ENCODE peak calls at places on chromosome 1, in four cellular contexts. R, W, Q and X are unnamed samples.

GRCh38 chr1:41465741-41466140 is 18.7 kb downstream of the EDN2 start:
- DNase-seq in Q (no peak), R (no peak), W (no peak), X (no peak)

GRCh38 chr1:8727809-8728213 is 89.6 kb downstream of the RERE start:
- DNase-seq in W (no peak), R (peak), Q (no peak), X (no peak)

GRCh38 chr1:19735419-19736127 is 64.1 kb downstream of the TMCO4 start:
- DNase-seq in R (peak), Q (peak), W (peak), X (no peak)

GRCh38 chr1:93821412-93822144 is 57.4 kb downstream of the DNTTIP2 start:
- DNase-seq in Q (no peak), W (no peak), R (no peak), X (no peak)

GRCh38 chr1:202692959-202693555 is 17.2 kb downstream of the SYT2 start:
- DNase-seq in Q (no peak), W (peak), R (no peak), X (no peak)

GRCh38 chr1:1825217-1825616 is 46.9 kb upstream of the NADK start:
- DNase-seq in Q (no peak), R (no peak), W (no peak), X (no peak)

GRCh38 chr1:109821831-109822745 is 58.4 kb upstream of the EPS8L3 start:
- DNase-seq in Q (no peak), R (peak), W (peak), X (no peak)

GRCh38 chr1:6209661-6210605 is 4.0 kb downstream of the RNF207 start:
- DNase-seq in W (no peak), R (no peak), Q (no peak), X (no peak)

GRCh38 chr1:67784545-67785186 is 48.6 kb downstream of the GNG12 start:
- DNase-seq in W (no peak), R (no peak), Q (no peak), X (no peak)

GRCh38 chr1:5659606-5660005 is 332.6 kb downstream of the NPHP4 start:
- DNase-seq in W (no peak), R (no peak), Q (no peak), X (no peak)

DNA sequence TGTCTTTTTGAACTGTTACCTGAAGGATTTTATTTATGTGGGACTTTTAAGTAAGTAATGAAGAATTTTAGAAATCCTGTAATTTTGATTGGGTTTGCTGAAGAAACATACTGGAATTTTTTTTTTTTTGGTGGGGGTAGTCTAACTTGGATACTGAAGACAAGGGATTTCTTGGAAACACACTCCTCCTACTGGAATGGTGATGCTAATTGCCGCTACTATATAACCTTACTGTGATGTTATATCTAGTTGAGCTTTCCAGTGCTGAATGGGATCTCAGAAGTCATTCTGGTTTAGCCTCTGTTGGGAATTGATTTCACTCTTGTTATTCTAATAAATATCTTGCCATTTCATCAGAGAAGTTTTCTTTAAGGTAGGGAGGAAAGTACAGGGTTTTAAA is 8.4 kb downstream of the PPP2R5A start:
- DNase-seq in R (no peak), Q (no peak), W (no peak), X (no peak)
- TF ChIP-seq CTCF in R (peak), Q (no peak), W (peak), X (no peak)

GRCh38 chr1:25703041-25703440 is 86.5 kb downstream of the MAN1C1 start:
- DNase-seq in R (no peak), Q (no peak), W (no peak), X (no peak)
- TF ChIP-seq POLR2A in R (no peak), Q (no peak), W (no peak), X (no peak)

GRCh38 chr1:209190591-209191241 is 392.8 kb upstream of the CAMK1G start:
- DNase-seq in Q (no peak), W (peak), R (no peak), X (no peak)
- TF ChIP-seq CTCF in Q (peak), W (peak), R (peak), X (no peak)

GRCh38 chr1:243264718-243265117 is 8.9 kb downstream of the SDCCAG8 start:
- DNase-seq in Q (no peak), W (peak), R (no peak), X (no peak)
- TF ChIP-seq POLR2A in Q (no peak), W (no peak), R (no peak), X (no peak)

GRCh38 chr1:168387781-168388760 is 107.4 kb downstream of the TBX19 start:
- DNase-seq in R (no peak), Q (no peak), W (no peak), X (no peak)

GRCh38 chr1:168386949-168387586 is 106.4 kb downstream of the TBX19 start:
- DNase-seq in W (peak), R (no peak), Q (peak), X (no peak)

GRCh38 chr1:168392958-168393357 is 112.3 kb downstream of the TBX19 start:
- DNase-seq in W (no peak), Q (no peak), R (no peak), X (no peak)

GRCh38 chr1:168391759-168392681 is 111.3 kb downstream of the TBX19 start:
- DNase-seq in W (peak), R (no peak), Q (no peak), X (no peak)

DNA sequence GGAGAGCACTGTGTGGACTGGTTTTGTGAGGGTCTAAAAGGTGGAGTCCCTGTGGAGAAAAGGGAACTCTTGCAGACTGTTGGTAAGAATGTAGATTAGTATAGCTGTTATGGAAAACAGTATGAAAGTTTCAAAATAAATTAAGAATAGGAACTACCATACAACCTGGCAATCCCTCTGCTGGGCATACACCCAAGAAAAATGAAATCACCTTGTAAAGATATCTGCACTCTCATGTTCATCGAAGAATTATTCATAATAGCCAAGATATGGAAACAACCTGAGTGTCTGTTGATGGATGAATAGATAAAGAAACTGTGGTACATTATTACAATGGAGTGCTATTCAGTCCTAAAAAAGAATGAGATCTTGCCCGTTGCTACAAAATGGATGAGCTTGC is 109.6 kb downstream of the TBX19 start:
- DNase-seq in Q (no peak), R (no peak), W (no peak), X (no peak)
- TF ChIP-seq CTCF in Q (no peak), R (no peak), W (no peak), X (no peak)

GRCh38 chr1:150561830-150562367 is 12.7 kb downstream of the ADAMTSL4 start:
- DNase-seq in Q (peak), W (peak), R (peak), X (peak)
- TF ChIP-seq POLR2A in Q (no peak), W (peak), R (no peak), X (peak)

DNA sequence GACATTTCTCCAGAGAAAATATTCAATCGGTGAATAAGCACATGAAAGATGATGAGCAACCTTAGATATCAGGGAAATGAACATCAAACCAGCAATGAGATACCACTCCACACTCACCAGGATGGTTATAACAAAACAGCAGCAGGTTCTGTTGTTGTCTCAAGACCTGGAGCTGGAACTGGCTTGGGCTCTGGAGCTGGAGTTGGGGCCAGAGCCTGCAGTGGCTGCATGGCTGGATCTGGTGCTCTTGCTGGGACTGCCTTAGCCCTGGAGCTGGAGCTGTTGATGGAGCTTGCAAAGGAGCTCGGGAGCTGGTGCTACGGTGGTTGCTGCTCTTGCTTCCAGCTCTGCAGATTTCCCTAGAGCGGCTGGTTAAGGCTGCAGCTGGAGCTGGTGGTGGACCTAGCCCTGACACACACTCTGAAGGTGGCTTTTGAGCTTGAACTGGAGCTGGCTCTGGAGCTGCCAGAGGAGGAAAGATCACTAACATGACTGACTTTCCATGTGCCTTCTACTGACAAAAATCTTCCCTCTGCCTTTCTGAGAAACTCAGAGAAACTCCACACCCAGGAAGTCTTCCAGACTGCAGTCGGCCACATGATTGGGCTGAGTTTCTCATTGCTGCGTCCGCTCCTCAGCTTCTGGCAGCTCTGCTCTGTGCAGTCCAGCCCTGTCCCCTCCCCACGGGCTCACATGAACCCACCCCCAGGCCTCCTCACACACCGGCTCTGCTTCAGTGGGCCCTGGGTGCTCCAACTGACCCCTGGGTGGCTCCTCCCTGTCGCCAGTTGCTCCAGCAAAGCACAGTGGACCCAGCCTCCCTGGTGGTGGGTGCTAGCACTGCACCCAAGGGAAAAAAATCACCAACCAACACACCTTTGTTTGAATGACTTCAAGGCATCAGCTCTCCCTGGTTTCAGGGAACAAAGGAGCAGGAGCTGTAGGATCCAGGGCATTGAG is 139.1 kb upstream of the FMN2 start:
- DNase-seq in Q (no peak), W (peak), R (no peak), X (no peak)
- TF ChIP-seq CTCF in Q (no peak), W (no peak), R (no peak), X (peak)

GRCh38 chr1:198638894-198639319 is at the start of gene PTPRC:
- DNase-seq in Q (no peak), W (no peak), R (no peak), X (no peak)
- TF ChIP-seq POLR2A in Q (no peak), W (no peak), R (no peak), X (no peak)

GRCh38 chr1:10980094-10980577 is 32.3 kb upstream of the TARDBP start:
- DNase-seq in R (peak), W (no peak), Q (peak), X (peak)
- TF ChIP-seq CTCF in R (peak), W (no peak), Q (peak), X (no peak)